ENCODE peak calls at places on chromosomes 1 and 21, in seven cellular contexts. One of them, this sample, is unnamed.
A peak's percentile ranks its signal among the peaks of the same experiment; 100 is the strongest.

GRCh38 chr1:29210278-29211085 is 20.3 kb downstream of the MECR start:
- DNase-seq in B cell: no peak
- DNase-seq in choroid plexus epithelial cell: no peak
- DNase-seq in GM20000: peak; percentile 65
- DNase-seq in endothelial cell of umbilical vein: peak; percentile 55
- DNase-seq in nephron progenitor cell: no peak
- DNase-seq in lower leg skin: no peak
- DNase-seq in this sample: no peak

GRCh38 chr1:220299337-220299736 is 27.1 kb upstream of the RAB3GAP2 start:
- DNase-seq in B cell: no peak
- DNase-seq in choroid plexus epithelial cell: no peak
- DNase-seq in GM20000: no peak
- DNase-seq in endothelial cell of umbilical vein: no peak
- DNase-seq in nephron progenitor cell: no peak
- DNase-seq in lower leg skin: no peak
- DNase-seq in this sample: no peak

GRCh38 chr1:220462756-220463155 is 65.2 kb upstream of the MARK1 start:
- DNase-seq in B cell: no peak
- DNase-seq in choroid plexus epithelial cell: no peak
- DNase-seq in GM20000: no peak
- DNase-seq in endothelial cell of umbilical vein: no peak
- DNase-seq in nephron progenitor cell: peak; percentile 58
- DNase-seq in lower leg skin: no peak
- DNase-seq in this sample: no peak

GRCh38 chr21:32565856-32566465 is 19.4 kb downstream of the TCP10L start:
- DNase-seq in B cell: no peak
- DNase-seq in choroid plexus epithelial cell: peak; percentile 23
- DNase-seq in GM20000: no peak
- DNase-seq in endothelial cell of umbilical vein: no peak
- DNase-seq in nephron progenitor cell: no peak
- DNase-seq in lower leg skin: no peak
- DNase-seq in this sample: no peak

GRCh38 chr1:114015075-114015474 is 35.8 kb downstream of the OLFML3 start:
- DNase-seq in B cell: no peak
- DNase-seq in choroid plexus epithelial cell: peak; percentile 62
- DNase-seq in GM20000: no peak
- DNase-seq in endothelial cell of umbilical vein: no peak
- DNase-seq in nephron progenitor cell: no peak
- DNase-seq in lower leg skin: no peak
- DNase-seq in this sample: no peak

GRCh38 chr21:45104560-45104959 is 30.2 kb downstream of the ADARB1 start:
- DNase-seq in B cell: peak; percentile 66
- DNase-seq in choroid plexus epithelial cell: no peak
- DNase-seq in GM20000: no peak
- DNase-seq in endothelial cell of umbilical vein: peak; percentile 46
- DNase-seq in nephron progenitor cell: no peak
- DNase-seq in lower leg skin: no peak
- DNase-seq in this sample: no peak

GRCh38 chr1:9449106-9449627 is 90.1 kb upstream of the SLC25A33 start:
- DNase-seq in B cell: no peak
- DNase-seq in choroid plexus epithelial cell: peak; percentile 52
- DNase-seq in GM20000: no peak
- DNase-seq in endothelial cell of umbilical vein: peak; percentile 31
- DNase-seq in nephron progenitor cell: no peak
- DNase-seq in lower leg skin: no peak
- DNase-seq in this sample: no peak

GRCh38 chr1:67570473-67571143 is 114.4 kb upstream of the GADD45A start:
- DNase-seq in B cell: no peak
- DNase-seq in choroid plexus epithelial cell: peak; percentile 91
- DNase-seq in GM20000: no peak
- DNase-seq in endothelial cell of umbilical vein: peak; percentile 50
- DNase-seq in nephron progenitor cell: no peak
- DNase-seq in lower leg skin: no peak
- DNase-seq in this sample: no peak

GRCh38 chr1:101137144-101138126 is 99.4 kb upstream of the S1PR1 start:
- DNase-seq in B cell: no peak
- DNase-seq in choroid plexus epithelial cell: peak; percentile 91
- DNase-seq in GM20000: no peak
- DNase-seq in endothelial cell of umbilical vein: peak; percentile 24
- DNase-seq in nephron progenitor cell: no peak
- DNase-seq in lower leg skin: no peak
- DNase-seq in this sample: no peak

GRCh38 chr1:160866001-160866704 is 3.5 kb upstream of the CD244 start:
- DNase-seq in B cell: no peak
- DNase-seq in choroid plexus epithelial cell: no peak
- DNase-seq in GM20000: no peak
- DNase-seq in endothelial cell of umbilical vein: no peak
- DNase-seq in nephron progenitor cell: no peak
- DNase-seq in lower leg skin: no peak
- DNase-seq in this sample: no peak

GRCh38 chr1:30515746-30516504 is 207.5 kb downstream of the MATN1 start:
- DNase-seq in B cell: no peak
- DNase-seq in choroid plexus epithelial cell: no peak
- DNase-seq in GM20000: no peak
- DNase-seq in endothelial cell of umbilical vein: no peak
- DNase-seq in nephron progenitor cell: no peak
- DNase-seq in lower leg skin: no peak
- DNase-seq in this sample: peak; percentile 5

GRCh38 chr1:225737179-225737578 is 40.4 kb upstream of the SRP9 start:
- DNase-seq in B cell: no peak
- DNase-seq in choroid plexus epithelial cell: no peak
- DNase-seq in GM20000: no peak
- DNase-seq in endothelial cell of umbilical vein: peak; percentile 16
- DNase-seq in nephron progenitor cell: no peak
- DNase-seq in lower leg skin: no peak
- DNase-seq in this sample: no peak

GRCh38 chr1:225737866-225738265 is 39.8 kb upstream of the SRP9 start:
- DNase-seq in B cell: no peak
- DNase-seq in choroid plexus epithelial cell: no peak
- DNase-seq in GM20000: no peak
- DNase-seq in endothelial cell of umbilical vein: no peak
- DNase-seq in nephron progenitor cell: no peak
- DNase-seq in lower leg skin: no peak
- DNase-seq in this sample: no peak

GRCh38 chr1:225733254-225733653 is 44.4 kb upstream of the SRP9 start:
- DNase-seq in B cell: no peak
- DNase-seq in choroid plexus epithelial cell: peak; percentile 24
- DNase-seq in GM20000: no peak
- DNase-seq in endothelial cell of umbilical vein: no peak
- DNase-seq in nephron progenitor cell: no peak
- DNase-seq in lower leg skin: no peak
- DNase-seq in this sample: no peak

GRCh38 chr1:225736651-225737097 is 41.0 kb upstream of the SRP9 start:
- DNase-seq in B cell: no peak
- DNase-seq in choroid plexus epithelial cell: peak; percentile 25
- DNase-seq in GM20000: no peak
- DNase-seq in endothelial cell of umbilical vein: no peak
- DNase-seq in nephron progenitor cell: no peak
- DNase-seq in lower leg skin: no peak
- DNase-seq in this sample: no peak

GRCh38 chr1:225735252-225736149 is 42.1 kb upstream of the SRP9 start:
- DNase-seq in B cell: no peak
- DNase-seq in choroid plexus epithelial cell: peak; percentile 95
- DNase-seq in GM20000: no peak
- DNase-seq in endothelial cell of umbilical vein: peak; percentile 68
- DNase-seq in nephron progenitor cell: peak; percentile 13
- DNase-seq in lower leg skin: peak; percentile 81
- DNase-seq in this sample: no peak
- TF ChIP-seq CTCF in B cell: no peak
- TF ChIP-seq CTCF in choroid plexus epithelial cell: peak; percentile 17
- TF ChIP-seq CTCF in GM20000: no peak
- TF ChIP-seq CTCF in endothelial cell of umbilical vein: no peak
- TF ChIP-seq CTCF in nephron progenitor cell: no peak
- TF ChIP-seq CTCF in lower leg skin: no peak
- TF ChIP-seq CTCF in this sample: no peak

GRCh38 chr1:166785987-166786386 is 53.3 kb upstream of the POGK start:
- DNase-seq in B cell: no peak
- DNase-seq in choroid plexus epithelial cell: no peak
- DNase-seq in GM20000: no peak
- DNase-seq in endothelial cell of umbilical vein: no peak
- DNase-seq in nephron progenitor cell: no peak
- DNase-seq in lower leg skin: no peak
- DNase-seq in this sample: no peak
- TF ChIP-seq CTCF in B cell: no peak
- TF ChIP-seq CTCF in choroid plexus epithelial cell: no peak
- TF ChIP-seq CTCF in GM20000: no peak
- TF ChIP-seq CTCF in endothelial cell of umbilical vein: no peak
- TF ChIP-seq CTCF in nephron progenitor cell: no peak
- TF ChIP-seq CTCF in lower leg skin: no peak
- TF ChIP-seq CTCF in this sample: no peak

GRCh38 chr21:41295721-41296254 is 20.8 kb upstream of the FAM3B start:
- DNase-seq in B cell: no peak
- DNase-seq in choroid plexus epithelial cell: no peak
- DNase-seq in GM20000: no peak
- DNase-seq in endothelial cell of umbilical vein: no peak
- DNase-seq in nephron progenitor cell: no peak
- DNase-seq in lower leg skin: no peak
- DNase-seq in this sample: no peak
- TF ChIP-seq CTCF in B cell: no peak
- TF ChIP-seq CTCF in choroid plexus epithelial cell: no peak
- TF ChIP-seq CTCF in GM20000: no peak
- TF ChIP-seq CTCF in endothelial cell of umbilical vein: no peak
- TF ChIP-seq CTCF in nephron progenitor cell: no peak
- TF ChIP-seq CTCF in lower leg skin: no peak
- TF ChIP-seq CTCF in this sample: no peak

GRCh38 chr1:230568676-230569075 is 73.6 kb upstream of the COG2 start:
- DNase-seq in B cell: no peak
- DNase-seq in choroid plexus epithelial cell: no peak
- DNase-seq in GM20000: no peak
- DNase-seq in endothelial cell of umbilical vein: no peak
- DNase-seq in nephron progenitor cell: no peak
- DNase-seq in lower leg skin: no peak
- DNase-seq in this sample: no peak

GRCh38 chr1:230570724-230571390 is 71.4 kb upstream of the COG2 start:
- DNase-seq in B cell: no peak
- DNase-seq in choroid plexus epithelial cell: peak; percentile 23
- DNase-seq in GM20000: no peak
- DNase-seq in endothelial cell of umbilical vein: no peak
- DNase-seq in nephron progenitor cell: no peak
- DNase-seq in lower leg skin: no peak
- DNase-seq in this sample: no peak

GRCh38 chr1:230566481-230566880 is 75.8 kb upstream of the COG2 start:
- DNase-seq in B cell: no peak
- DNase-seq in choroid plexus epithelial cell: no peak
- DNase-seq in GM20000: no peak
- DNase-seq in endothelial cell of umbilical vein: no peak
- DNase-seq in nephron progenitor cell: no peak
- DNase-seq in lower leg skin: no peak
- DNase-seq in this sample: no peak

GRCh38 chr1:230569201-230569600 is 73.1 kb upstream of the COG2 start:
- DNase-seq in B cell: no peak
- DNase-seq in choroid plexus epithelial cell: no peak
- DNase-seq in GM20000: no peak
- DNase-seq in endothelial cell of umbilical vein: no peak
- DNase-seq in nephron progenitor cell: no peak
- DNase-seq in lower leg skin: no peak
- DNase-seq in this sample: no peak

GRCh38 chr1:230568008-230568407 is 74.3 kb upstream of the COG2 start:
- DNase-seq in B cell: no peak
- DNase-seq in choroid plexus epithelial cell: peak; percentile 53
- DNase-seq in GM20000: no peak
- DNase-seq in endothelial cell of umbilical vein: no peak
- DNase-seq in nephron progenitor cell: no peak
- DNase-seq in lower leg skin: no peak
- DNase-seq in this sample: no peak
- TF ChIP-seq CTCF in B cell: no peak
- TF ChIP-seq CTCF in choroid plexus epithelial cell: peak; percentile 44
- TF ChIP-seq CTCF in GM20000: no peak
- TF ChIP-seq CTCF in endothelial cell of umbilical vein: no peak
- TF ChIP-seq CTCF in nephron progenitor cell: peak; percentile 11
- TF ChIP-seq CTCF in lower leg skin: no peak
- TF ChIP-seq CTCF in this sample: peak; percentile 61

DNA sequence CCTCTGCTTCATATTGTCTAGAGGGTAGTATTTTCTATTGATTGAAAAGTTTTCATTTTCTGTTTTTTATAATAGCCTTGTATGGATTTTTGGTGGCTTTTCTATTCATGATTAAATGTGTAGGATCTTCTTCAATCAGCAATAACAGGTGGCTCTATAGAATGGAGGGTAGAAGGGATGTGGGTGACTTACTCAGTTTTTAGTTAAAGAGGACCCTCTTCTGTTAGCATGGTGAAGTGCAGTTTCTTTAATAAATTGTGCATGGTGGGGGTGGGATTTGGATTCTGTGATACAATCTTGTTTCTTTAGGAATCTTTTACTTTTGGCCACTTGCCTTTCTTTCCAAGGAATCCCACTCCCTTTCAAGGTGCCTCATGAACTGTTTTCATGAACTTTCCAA is 64.7 kb downstream of the SLC35A3 start:
- DNase-seq in B cell: peak; percentile 29
- DNase-seq in choroid plexus epithelial cell: peak; percentile 69
- DNase-seq in GM20000: no peak
- DNase-seq in endothelial cell of umbilical vein: peak; percentile 51
- DNase-seq in nephron progenitor cell: no peak
- DNase-seq in lower leg skin: no peak
- DNase-seq in this sample: no peak
- TF ChIP-seq CTCF in B cell: peak; percentile 49
- TF ChIP-seq CTCF in choroid plexus epithelial cell: peak; percentile 58
- TF ChIP-seq CTCF in GM20000: no peak
- TF ChIP-seq CTCF in endothelial cell of umbilical vein: peak; percentile 29
- TF ChIP-seq CTCF in nephron progenitor cell: peak; percentile 35
- TF ChIP-seq CTCF in lower leg skin: no peak
- TF ChIP-seq CTCF in this sample: peak; percentile 55

GRCh38 chr1:89918794-89919155 is 76.1 kb upstream of the ZNF326 start:
- DNase-seq in B cell: no peak
- DNase-seq in choroid plexus epithelial cell: no peak
- DNase-seq in GM20000: no peak
- DNase-seq in endothelial cell of umbilical vein: no peak
- DNase-seq in nephron progenitor cell: no peak
- DNase-seq in lower leg skin: no peak
- DNase-seq in this sample: no peak
- TF ChIP-seq CTCF in B cell: no peak
- TF ChIP-seq CTCF in choroid plexus epithelial cell: no peak
- TF ChIP-seq CTCF in GM20000: no peak
- TF ChIP-seq CTCF in endothelial cell of umbilical vein: no peak
- TF ChIP-seq CTCF in nephron progenitor cell: no peak
- TF ChIP-seq CTCF in lower leg skin: no peak
- TF ChIP-seq CTCF in this sample: no peak

DNA sequence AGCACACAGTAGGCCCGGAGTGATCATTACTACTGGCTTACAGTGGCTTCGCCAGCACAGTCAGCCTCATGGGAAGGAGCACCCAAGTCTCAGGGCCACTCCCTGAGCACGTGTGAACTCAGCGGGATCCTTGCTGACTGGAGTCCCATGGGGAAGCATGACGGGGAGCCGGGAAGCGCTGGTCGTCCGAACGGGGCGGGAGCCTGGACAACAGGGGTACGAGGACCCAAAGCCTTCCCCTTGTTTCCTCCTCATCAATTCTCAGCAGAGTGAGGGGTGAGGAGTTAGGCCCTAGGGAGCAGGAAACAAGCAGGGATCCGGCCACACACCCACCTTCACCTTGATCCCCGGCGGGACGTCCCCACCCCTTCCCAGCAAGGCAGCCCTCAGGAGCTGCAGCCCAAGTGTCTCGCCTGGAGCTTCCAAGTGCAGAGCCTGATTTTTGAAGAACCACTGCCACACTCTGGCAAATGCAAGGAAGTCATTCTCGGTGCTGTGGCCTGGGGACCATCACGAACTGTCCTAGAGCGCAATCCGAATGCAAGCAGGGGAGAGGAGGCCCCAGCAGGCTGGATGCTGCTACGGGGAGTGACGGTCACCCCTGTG is 35.5 kb downstream of the TOMM20 start:
- DNase-seq in B cell: no peak
- DNase-seq in choroid plexus epithelial cell: peak; percentile 86
- DNase-seq in GM20000: no peak
- DNase-seq in endothelial cell of umbilical vein: peak; percentile 44
- DNase-seq in nephron progenitor cell: peak; percentile 52
- DNase-seq in lower leg skin: no peak
- DNase-seq in this sample: peak; percentile 40
- TF ChIP-seq CTCF in B cell: no peak
- TF ChIP-seq CTCF in choroid plexus epithelial cell: peak; percentile 64
- TF ChIP-seq CTCF in GM20000: peak; percentile 14
- TF ChIP-seq CTCF in endothelial cell of umbilical vein: peak; percentile 33
- TF ChIP-seq CTCF in nephron progenitor cell: no peak
- TF ChIP-seq CTCF in lower leg skin: no peak
- TF ChIP-seq CTCF in this sample: no peak